ENCODE peak calls at places on chromosome 20, in eight cellular contexts. U, C, J, K, V, S, A and I are unnamed samples.

GRCh38 chr20:37526839-37527637 is 638 bp downstream of the BLCAP start:
- DNase-seq in V (no peak), K (peak; percentile 56), S (peak; percentile 13), A (no peak), J (peak; percentile 36), C (no peak), U (no peak), I (no peak)

GRCh38 chr20:43658068-43658722 is 8.7 kb upstream of the MYBL2 start:
- DNase-seq in V (no peak), C (no peak), K (peak; percentile 49), S (peak; percentile 22), J (no peak), U (no peak), A (no peak), I (no peak)

GRCh38 chr20:57432874-57433491 is 41.8 kb downstream of the RBM38 start:
- DNase-seq in C (peak; percentile 65), J (no peak), K (peak; percentile 89), U (peak; percentile 79), S (no peak), V (no peak), A (no peak), I (peak; percentile 89)

GRCh38 chr20:37193821-37194220 is 14.5 kb upstream of the MROH8 start:
- DNase-seq in A (no peak), J (no peak), V (no peak), S (no peak), C (no peak), K (no peak), U (no peak), I (no peak)

GRCh38 chr20:9040874-9041524 is 27.9 kb upstream of the PLCB4 start:
- DNase-seq in U (no peak), C (no peak), V (no peak), K (no peak), J (peak; percentile 21), S (peak; percentile 64), A (no peak), I (no peak)

GRCh38 chr20:44618318-44618731 is 33.2 kb downstream of the ADA start:
- DNase-seq in C (no peak), V (no peak), U (no peak), J (no peak), K (peak; percentile 68), A (peak; percentile 32), S (no peak), I (no peak)

GRCh38 chr20:37161830-37162549 is 17.1 kb upstream of the RPN2 start:
- DNase-seq in A (no peak), S (no peak), U (no peak), K (no peak), C (no peak), J (no peak), V (no peak), I (no peak)

GRCh38 chr20:7967199-7967844 is 27.1 kb upstream of the HAO1 start:
- DNase-seq in A (peak; percentile 13), S (peak; percentile 83), J (peak; percentile 3), V (no peak), C (no peak), K (no peak), U (no peak), I (no peak)

GRCh38 chr20:47487175-47487917 is 14.3 kb upstream of the NCOA3 start:
- DNase-seq in A (no peak), C (no peak), V (no peak), U (no peak), J (no peak), S (no peak), K (peak; percentile 59), I (peak; percentile 82)

GRCh38 chr20:46784450-46785127 is 75.1 kb downstream of the SLC2A10 start:
- DNase-seq in C (no peak), U (no peak), V (peak; percentile 15), A (no peak), S (peak; percentile 6), K (no peak), J (peak; percentile 29), I (no peak)

GRCh38 chr20:5033566-5033965 is 32.3 kb upstream of the SLC23A2 start:
- DNase-seq in S (peak; percentile 61), V (no peak), C (no peak), A (no peak), J (no peak), U (no peak), K (no peak), I (no peak)

GRCh38 chr20:63568170-63568981 is 5.7 kb downstream of the HELZ2 start:
- DNase-seq in C (no peak), K (no peak), U (no peak), S (no peak), V (no peak), A (no peak), J (no peak), I (peak; percentile 61)
- H3K4me3 ChIP-seq in C (no peak overlapping the region), K (peak overlapping the region; percentile 17), U (peak overlapping the region; percentile 13), S (no peak overlapping the region), V (no peak overlapping the region), A (no peak overlapping the region), J (no peak overlapping the region), I (no peak overlapping the region)

GRCh38 chr20:6559791-6560190 is 207.7 kb upstream of the BMP2 start:
- DNase-seq in J (no peak), A (no peak), U (no peak), C (no peak), V (no peak), K (no peak), S (no peak), I (no peak)
- H3K36me3 ChIP-seq in J (no peaks in the 10 kb centered on the region), A (no peaks in the 10 kb centered on the region), U (no peaks in the 10 kb centered on the region), C (no peaks in the 10 kb centered on the region), V (no peaks in the 10 kb centered on the region), K (no peaks in the 10 kb centered on the region), S (no peaks in the 10 kb centered on the region), I (no peaks in the 10 kb centered on the region)

GRCh38 chr20:49867453-49868215 is 47.7 kb downstream of the SPATA2 start:
- DNase-seq in C (no peak), U (no peak), S (no peak), A (no peak), V (no peak), K (no peak), J (no peak), I (no peak)
- H3K4me3 ChIP-seq in C (no peak overlapping the region), U (no peak overlapping the region), S (no peak overlapping the region), A (no peak overlapping the region), V (no peak overlapping the region), K (no peak overlapping the region), J (no peak overlapping the region), I (peak overlapping the region; percentile 30)

GRCh38 chr20:34753706-34754461 is 49.7 kb downstream of the TP53INP2 start:
- DNase-seq in U (no peak), V (no peak), S (peak; percentile 7), K (no peak), C (no peak), J (peak; percentile 5), A (no peak), I (no peak)
- H3K36me3 ChIP-seq in U (no peaks in the 10 kb centered on the region), V (no peaks in the 10 kb centered on the region), S (peaks cover 51% of the 10 kb centered on the region), K (no peaks in the 10 kb centered on the region), C (peaks cover 30% of the 10 kb centered on the region), J (peaks cover 11% of the 10 kb centered on the region), A (peaks cover 6% of the 10 kb centered on the region), I (peaks cover 15% of the 10 kb centered on the region)

DNA sequence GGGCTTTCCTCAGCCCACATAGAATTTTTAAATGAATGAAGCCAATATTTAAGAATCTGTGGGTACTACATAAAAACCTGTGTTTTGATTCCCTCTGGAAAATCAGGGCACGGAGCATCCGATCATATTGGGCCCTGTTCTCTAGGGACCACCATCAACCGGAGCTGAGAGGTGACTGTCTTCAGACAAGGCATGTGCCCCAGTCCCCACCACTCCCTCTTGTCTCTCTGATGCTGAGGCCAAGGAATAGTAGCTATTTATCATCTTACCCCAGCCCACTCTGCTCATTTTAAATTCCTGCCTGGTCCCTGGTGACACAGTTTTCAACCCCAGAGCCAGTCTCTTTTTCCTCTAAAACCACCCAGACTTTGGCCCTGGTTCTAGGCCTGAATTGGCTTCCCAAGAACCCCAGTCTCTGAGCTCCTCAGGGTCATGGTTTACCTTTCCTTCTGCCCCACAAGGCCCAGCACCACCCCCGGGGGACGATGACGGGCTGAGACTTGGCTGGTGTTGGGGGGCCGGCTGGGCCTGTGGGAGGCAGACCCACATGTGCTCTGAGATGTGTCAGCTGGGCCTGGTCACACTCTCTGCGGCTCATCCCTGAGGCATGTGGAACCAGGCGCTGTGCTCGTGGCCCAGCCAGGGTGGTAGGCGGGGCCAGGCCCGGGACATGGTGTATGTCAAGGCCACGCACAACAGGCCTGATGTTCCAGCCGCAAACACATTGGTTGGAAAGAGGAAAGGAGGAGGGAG is 114.4 kb downstream of the CEBPB start:
- DNase-seq in J (peak; percentile 99), V (peak; percentile 98), K (peak; percentile 87), A (no peak), U (peak; percentile 79), C (peak; percentile 60), S (peak; percentile 94), I (no peak)
- H3K4me3 ChIP-seq in J (no peak overlapping the region), V (no peak overlapping the region), K (no peak overlapping the region), A (no peak overlapping the region), U (no peak overlapping the region), C (no peak overlapping the region), S (no peak overlapping the region), I (no peak overlapping the region)

DNA sequence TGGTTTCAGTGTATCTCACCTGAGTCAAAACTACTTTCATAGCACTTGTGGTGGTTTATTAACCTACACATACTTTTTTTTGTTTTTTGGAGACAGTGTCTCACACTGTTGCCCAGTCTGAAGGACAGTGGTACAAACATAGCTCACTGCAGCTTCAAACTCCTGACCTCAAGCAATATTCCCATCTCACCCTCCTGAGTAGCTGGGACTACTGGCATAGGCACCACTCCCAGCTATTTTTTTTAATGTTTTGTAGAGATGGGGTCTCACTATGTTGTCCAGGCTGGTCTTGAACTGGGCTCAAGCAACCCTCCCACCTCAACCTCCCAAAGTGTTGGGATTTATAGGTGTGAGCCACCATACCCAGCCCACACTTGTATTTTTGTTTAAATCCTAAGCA is 49.7 kb downstream of the STAU1 start:
- DNase-seq in V (no peak), C (no peak), K (no peak), S (no peak), A (no peak), J (no peak), U (no peak), I (no peak)
- H3K36me3 ChIP-seq in V (no peaks in the 10 kb centered on the region), C (peaks cover 9% of the 10 kb centered on the region), K (no peaks in the 10 kb centered on the region), S (peaks cover 4% of the 10 kb centered on the region), A (no peaks in the 10 kb centered on the region), J (peaks cover 2% of the 10 kb centered on the region), U (no peaks in the 10 kb centered on the region), I (peaks cover 7% of the 10 kb centered on the region)

DNA sequence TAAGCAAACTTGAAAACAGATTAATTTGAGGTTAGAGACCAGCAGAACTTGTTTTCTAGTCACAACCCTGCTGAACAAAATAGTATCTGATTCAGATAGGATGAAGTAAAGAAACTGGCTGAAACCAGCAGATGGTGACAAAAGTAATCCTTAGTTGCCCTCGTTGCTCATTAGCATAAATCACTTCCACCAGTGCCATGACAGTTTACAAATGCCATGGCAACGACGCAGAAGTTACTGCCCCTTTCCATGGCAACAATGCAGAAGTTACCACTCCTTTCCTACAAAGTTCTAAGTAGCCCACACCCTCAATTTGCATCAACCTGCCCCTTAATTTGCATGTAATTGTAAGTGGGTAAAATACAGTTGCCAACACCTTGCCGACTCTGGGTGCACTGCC is 23.7 kb downstream of the SNRPB start:
- DNase-seq in U (no peak), S (no peak), A (no peak), K (no peak), C (no peak), J (no peak), V (no peak), I (no peak)
- H3K4me3 ChIP-seq in U (no peak overlapping the region), S (no peak overlapping the region), A (no peak overlapping the region), K (no peak overlapping the region), C (no peak overlapping the region), J (no peak overlapping the region), V (no peak overlapping the region), I (no peak overlapping the region)

DNA sequence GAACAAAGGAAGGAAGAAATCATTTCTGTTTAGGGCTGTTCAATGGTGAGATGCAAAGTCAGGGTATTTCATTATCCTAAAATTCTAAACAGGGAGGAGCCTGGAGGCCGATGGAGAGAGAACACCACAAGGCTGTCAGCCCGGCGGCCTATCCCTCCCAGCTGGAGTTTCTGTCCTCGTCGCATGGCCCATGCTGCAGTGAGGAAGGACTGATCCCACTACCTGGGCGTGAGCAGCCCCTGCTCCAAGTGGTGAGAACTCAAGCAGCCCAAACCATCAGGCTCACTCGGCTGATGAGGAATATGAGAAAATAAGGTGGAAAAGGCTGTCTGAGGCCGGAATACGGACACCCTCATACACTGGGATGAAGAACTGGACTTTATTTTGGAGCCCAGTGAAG is 30.8 kb downstream of the DIDO1 start:
- DNase-seq in U (no peak), C (no peak), J (no peak), A (no peak), K (no peak), S (no peak), V (no peak), I (no peak)
- H3K36me3 ChIP-seq in U (peaks cover 2% of the 10 kb centered on the region), C (peaks cover 44% of the 10 kb centered on the region), J (peaks cover 17% of the 10 kb centered on the region), A (peaks cover 7% of the 10 kb centered on the region), K (no peaks in the 10 kb centered on the region), S (peaks cover 46% of the 10 kb centered on the region), V (no peaks in the 10 kb centered on the region), I (peaks cover 32% of the 10 kb centered on the region)